ENCODE peak calls at places on chromosomes 7 and 10, in five cellular contexts. A, Q, F, J and I are unnamed samples. For H3K4me1, the result is how much of the 10 kb centered on the place peaks cover.

GRCh38 chr7:14424675-14425074 is 435.2 kb upstream of the ETV1 start:
- DNase-seq in A (no peak), Q (no peak), F (no peak), J (no peak), I (no peak)

GRCh38 chr10:18713077-18713476 is 53.8 kb downstream of the ARL5B start:
- DNase-seq in A (no peak), Q (peak), F (no peak), J (no peak), I (no peak)

GRCh38 chr7:152436279-152437147 is 710 bp upstream of the KMT2C start:
- DNase-seq in A (peak), Q (peak), F (peak), J (peak), I (peak)

GRCh38 chr10:106711313-106711906 is 453.1 kb downstream of the SORCS1 start:
- DNase-seq in A (peak), Q (peak), F (peak), J (peak), I (no peak)

GRCh38 chr10:30248728-30249127 is 100.3 kb downstream of the MTPAP start:
- DNase-seq in A (no peak), Q (no peak), F (no peak), J (no peak), I (no peak)

GRCh38 chr7:76069238-76069638 is 21.3 kb downstream of the MDH2 start:
- DNase-seq in A (peak), Q (peak), F (peak), J (peak), I (no peak)

GRCh38 chr10:97708976-97709745 is 4.4 kb upstream of the MARVELD1 start:
- DNase-seq in A (peak), Q (peak), F (peak), J (peak), I (no peak)

GRCh38 chr10:113100299-113100680 is 150.2 kb downstream of the TCF7L2 start:
- DNase-seq in A (no peak), Q (no peak), F (no peak), J (no peak), I (no peak)

GRCh38 chr7:138854115-138854645 is 56.2 kb upstream of the ATP6V0A4 start:
- DNase-seq in A (no peak), Q (no peak), F (no peak), J (no peak), I (no peak)

GRCh38 chr10:110834622-110835219 is 37.0 kb upstream of the PDCD4 start:
- DNase-seq in A (peak), Q (no peak), F (peak), J (peak), I (peak)

GRCh38 chr10:111117528-111118277 is 40.9 kb downstream of the ADRA2A start:
- DNase-seq in A (no peak), Q (no peak), F (no peak), J (no peak), I (no peak)

GRCh38 chr7:44292418-44292817 is 33.0 kb downstream of the CAMK2B start:
- DNase-seq in A (no peak), Q (no peak), F (no peak), J (no peak), I (no peak)

GRCh38 chr10:48215983-48216505 is 58.5 kb downstream of the FRMPD2 start:
- DNase-seq in A (no peak), Q (no peak), F (no peak), J (no peak), I (no peak)

GRCh38 chr7:33459340-33459751 is 330.0 kb downstream of the BBS9 start:
- DNase-seq in A (peak), Q (peak), F (no peak), J (no peak), I (no peak)

GRCh38 chr10:69361303-69361614 is 55.5 kb downstream of the TACR2 start:
- DNase-seq in A (no peak), Q (no peak), F (no peak), J (no peak), I (no peak)

GRCh38 chr7:152925412-152926147 is 166.0 kb downstream of the ACTR3B start:
- DNase-seq in A (no peak), Q (no peak), F (no peak), J (no peak), I (no peak)

GRCh38 chr10:435397-435796 is 254.1 kb downstream of the DIP2C start:
- DNase-seq in A (no peak), Q (no peak), F (no peak), J (no peak), I (no peak)

GRCh38 chr10:96496281-96496925 is 17.3 kb downstream of the TLL2 start:
- DNase-seq in A (peak), Q (peak), F (no peak), J (no peak), I (no peak)

GRCh38 chr10:132153616-132154217 is 33.0 kb upstream of the DPYSL4 start:
- DNase-seq in A (no peak), Q (no peak), F (no peak), J (no peak), I (no peak)

GRCh38 chr7:131409129-131409766 is 81.6 kb downstream of the MKLN1 start:
- DNase-seq in A (no peak), Q (no peak), F (no peak), J (no peak), I (no peak)

GRCh38 chr10:120483006-120483405 is 26.0 kb downstream of the PLPP4 start:
- DNase-seq in A (no peak), Q (no peak), F (no peak), J (no peak), I (no peak)

GRCh38 chr10:101311440-101312067 is 42.4 kb upstream of the BTRC start:
- DNase-seq in A (no peak), Q (no peak), F (no peak), J (no peak), I (no peak)

GRCh38 chr10:75013522-75013921 is 97.9 kb upstream of the SAMD8 start:
- DNase-seq in A (no peak), Q (no peak), F (no peak), J (no peak), I (no peak)
- H3K4me1 ChIP-seq in A (under half), Q (under half), F (under half), J (under half), I (under half)

GRCh38 chr7:2528481-2529095 is 9.0 kb downstream of the LFNG start:
- DNase-seq in A (no peak), Q (no peak), F (no peak), J (no peak), I (no peak)
- H3K4me3 ChIP-seq in A (no peak), Q (no peak), F (no peak), J (no peak), I (peak)

DNA sequence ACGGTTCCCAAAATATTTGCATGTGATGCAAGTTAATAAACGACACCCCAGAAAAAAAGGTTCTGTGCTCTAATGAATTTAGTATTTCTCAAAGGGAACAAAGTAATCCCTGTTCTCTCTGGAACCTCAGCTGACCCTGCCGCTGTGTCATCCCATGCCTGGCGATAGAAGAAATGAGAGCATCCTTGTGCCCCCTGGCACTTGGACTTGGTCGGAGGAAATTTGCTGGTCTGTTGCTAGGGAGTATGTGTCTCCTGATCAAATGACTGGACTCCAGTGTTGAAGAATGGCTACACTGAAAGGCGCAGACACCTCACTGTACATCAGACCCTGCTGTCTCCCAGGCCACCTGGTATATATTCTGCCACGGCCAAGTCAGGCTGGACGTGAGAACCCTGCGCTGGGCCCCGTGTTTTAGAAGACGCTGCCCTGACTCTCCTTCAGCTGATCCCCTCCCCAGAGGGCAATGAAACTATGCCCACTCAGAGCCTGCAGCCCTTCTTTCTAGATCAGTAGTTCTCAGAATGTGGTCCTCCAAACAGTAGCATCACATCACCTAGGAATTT is 67.2 kb downstream of the THNSL1 start:
- DNase-seq in A (no peak), Q (no peak), F (no peak), J (no peak), I (no peak)
- H3K4me1 ChIP-seq in A (under half), Q (under half), F (under half), J (under half), I (under half)

GRCh38 chr10:16828114-16828568 is 10.9 kb upstream of the RSU1 start:
- DNase-seq in A (peak), Q (peak), F (peak), J (peak), I (peak)

GRCh38 chr10:16822726-16823360 is 5.6 kb upstream of the RSU1 start:
- DNase-seq in A (no peak), Q (no peak), F (no peak), J (no peak), I (no peak)

GRCh38 chr10:16832351-16833080 is 15.3 kb upstream of the RSU1 start:
- DNase-seq in A (peak), Q (peak), F (peak), J (peak), I (no peak)

DNA sequence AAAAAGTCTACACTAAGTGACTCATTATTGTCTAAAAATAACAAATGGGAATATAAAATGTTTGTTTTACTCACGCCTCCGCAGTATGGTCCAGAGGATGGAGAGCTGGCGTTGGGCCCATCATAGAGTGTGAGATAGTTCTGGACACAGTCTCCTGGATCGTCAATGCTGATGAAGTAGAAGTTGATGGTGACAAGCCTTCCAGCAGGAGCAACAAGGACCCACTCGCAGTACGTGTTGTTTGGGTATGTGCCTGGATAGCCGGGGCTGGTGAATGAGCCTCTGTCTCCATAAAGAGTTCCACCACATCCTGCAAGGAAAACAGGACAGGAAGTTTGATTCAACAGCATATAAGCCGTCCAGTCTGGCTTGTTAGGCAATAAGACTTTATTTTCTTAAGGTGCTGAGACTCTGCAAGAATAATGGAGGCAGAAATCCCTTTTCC is 11.5 kb upstream of the RSU1 start:
- DNase-seq in A (peak), Q (peak), F (peak), J (no peak), I (no peak)
- H3K4me3 ChIP-seq in A (no peak), Q (peak), F (peak), J (no peak), I (no peak)

GRCh38 chr10:62636825-62637248 is 167.7 kb upstream of the ADO start:
- DNase-seq in A (no peak), Q (no peak), F (no peak), J (no peak), I (no peak)

GRCh38 chr10:62632071-62632809 is 172.3 kb upstream of the ADO start:
- DNase-seq in A (peak), Q (no peak), F (peak), J (no peak), I (peak)

GRCh38 chr10:62637249-62638061 is 167.1 kb upstream of the ADO start:
- DNase-seq in A (peak), Q (peak), F (no peak), J (no peak), I (peak)

GRCh38 chr10:62635127-62635526 is 169.4 kb upstream of the ADO start:
- DNase-seq in A (no peak), Q (no peak), F (no peak), J (no peak), I (no peak)

GRCh38 chr10:62633976-62634375 is 170.5 kb upstream of the ADO start:
- DNase-seq in A (no peak), Q (no peak), F (no peak), J (no peak), I (no peak)
- H3K4me1 ChIP-seq in A (under half), Q (under half), F (under half), J (under half), I (half or more)

GRCh38 chr10:5559642-5560141 is 34.9 kb downstream of the CALML3 start:
- DNase-seq in A (no peak), Q (peak), F (no peak), J (no peak), I (no peak)
- H3K4me3 ChIP-seq in A (no peak), Q (no peak), F (no peak), J (no peak), I (no peak)

DNA sequence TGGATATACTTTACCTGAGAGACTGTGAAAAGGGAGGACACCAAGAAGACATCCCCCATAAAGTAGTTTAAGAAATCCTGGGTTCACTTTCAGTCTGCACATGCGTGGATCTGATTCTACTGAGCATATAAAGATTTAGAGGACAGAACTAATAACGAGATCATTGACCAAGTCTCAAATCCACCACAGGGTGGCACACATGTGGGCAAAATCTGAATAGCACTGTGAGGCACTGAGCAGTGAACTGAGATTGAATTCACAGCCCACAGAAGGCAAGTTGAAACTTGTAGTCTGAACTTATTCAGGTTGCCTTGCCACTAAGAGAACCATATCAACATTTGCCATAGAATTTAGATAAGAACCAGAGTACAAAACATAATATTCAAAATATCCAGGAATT is 818.6 kb downstream of the GRID1 start:
- DNase-seq in A (peak), Q (peak), F (no peak), J (peak), I (no peak)
- H3K4me1 ChIP-seq in A (under half), Q (under half), F (under half), J (under half), I (under half)

GRCh38 chr10:5944389-5945202 is 32.7 kb downstream of the IL15RA start:
- DNase-seq in A (peak), Q (peak), F (peak), J (peak), I (no peak)

GRCh38 chr10:5946786-5947185 is 30.6 kb downstream of the IL15RA start:
- DNase-seq in A (no peak), Q (no peak), F (no peak), J (no peak), I (no peak)

GRCh38 chr10:5947471-5948207 is 29.7 kb downstream of the IL15RA start:
- DNase-seq in A (no peak), Q (no peak), F (no peak), J (no peak), I (no peak)

GRCh38 chr10:5945203-5945534 is 32.2 kb downstream of the IL15RA start:
- DNase-seq in A (no peak), Q (no peak), F (no peak), J (no peak), I (no peak)

GRCh38 chr10:5945561-5946418 is 31.6 kb downstream of the IL15RA start:
- DNase-seq in A (peak), Q (peak), F (peak), J (peak), I (no peak)
- H3K4me3 ChIP-seq in A (no peak), Q (peak), F (peak), J (no peak), I (no peak)

GRCh38 chr10:74044419-74044818 is 46.5 kb downstream of the VCL start:
- DNase-seq in A (no peak), Q (no peak), F (no peak), J (no peak), I (no peak)
- H3K4me1 ChIP-seq in A (under half), Q (half or more), F (under half), J (under half), I (under half)

GRCh38 chr7:75048435-75049379 is 24.9 kb downstream of the RCC1L start:
- DNase-seq in A (no peak), Q (peak), F (no peak), J (no peak), I (no peak)

GRCh38 chr7:75049817-75050216 is 23.8 kb downstream of the RCC1L start:
- DNase-seq in A (no peak), Q (no peak), F (no peak), J (no peak), I (no peak)

GRCh38 chr7:75045881-75046280 is 27.7 kb downstream of the RCC1L start:
- DNase-seq in A (no peak), Q (no peak), F (no peak), J (no peak), I (no peak)

GRCh38 chr7:75054744-75055527 is 18.7 kb downstream of the RCC1L start:
- DNase-seq in A (no peak), Q (peak), F (peak), J (peak), I (no peak)

DNA sequence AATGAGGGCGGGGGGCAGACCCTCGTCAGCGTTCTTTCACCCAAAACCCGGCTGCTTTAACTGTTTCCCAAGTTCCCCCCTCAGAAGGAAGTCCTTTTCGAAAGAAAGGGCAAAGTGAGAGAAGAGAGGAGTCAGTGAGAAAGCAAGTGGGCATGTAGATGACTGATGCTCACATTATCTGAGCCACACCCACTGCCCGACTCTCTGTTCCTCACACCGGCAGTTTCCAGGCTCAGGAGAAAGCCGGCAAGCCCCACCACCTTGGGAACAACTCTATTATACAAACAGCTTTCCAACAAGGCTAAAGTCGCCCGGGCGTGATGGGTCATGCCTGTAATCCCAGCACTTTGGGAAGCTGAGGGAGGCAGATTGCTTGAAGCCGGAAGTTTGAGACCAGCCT is 23.1 kb downstream of the RCC1L start:
- DNase-seq in A (no peak), Q (no peak), F (no peak), J (no peak), I (no peak)
- H3K4me3 ChIP-seq in A (no peak), Q (no peak), F (no peak), J (no peak), I (no peak)